ENCODE peak calls at places on chromosome 5, in six cellular contexts. N is mucosa of descending colon; M is PC-3; G is activated CD8-positive, alpha-beta T cell treated with anti-CD3 and anti-CD28 coated beads, Interleukin-2, amount 10 ng/mL, durations not matched to agents 7 days and 5 days; R is heart right ventricle; L is left lung. X is an unnamed sample.

GRCh38 chr5:91070761-91071429 is 312.2 kb downstream of the ARRDC3 start:
- ATAC-seq in R (no peak), N (no peak), G (no peak), L (no peak), M (no peak), X (no peak)

GRCh38 chr5:38445374-38446028 is 110.9 kb downstream of the LIFR start:
- ATAC-seq in N (no peak), R (no peak), G (no peak), L (peak), M (no peak), X (no peak)

GRCh38 chr5:124349931-124350330 is 396.5 kb downstream of the ZNF608 start:
- ATAC-seq in L (no peak), R (no peak), M (no peak), N (no peak), G (no peak), X (no peak)

GRCh38 chr5:150175536-150175935 is 9.0 kb downstream of the CDX1 start:
- ATAC-seq in L (no peak), M (peak), G (no peak), N (peak), R (no peak), X (no peak)

GRCh38 chr5:128765448-128766061 is 199.7 kb upstream of the SLC27A6 start:
- ATAC-seq in G (no peak), M (no peak), N (no peak), L (no peak), R (no peak), X (no peak)

GRCh38 chr5:52469420-52469819 is 318.3 kb upstream of the ITGA1 start:
- ATAC-seq in N (peak), G (no peak), L (peak), M (no peak), R (no peak), X (peak)

GRCh38 chr5:132821791-132822190 is 8.7 kb downstream of the SHROOM1 start:
- ATAC-seq in M (no peak), L (no peak), R (no peak), N (no peak), G (no peak), X (no peak)

GRCh38 chr5:14298126-14298847 is 155.1 kb downstream of the TRIO start:
- ATAC-seq in L (peak), R (peak), M (peak), G (no peak), N (no peak), X (peak)

GRCh38 chr5:136073714-136074113 is 44.9 kb downstream of the TGFBI start:
- ATAC-seq in R (no peak), N (no peak), L (no peak), G (no peak), M (no peak), X (no peak)

GRCh38 chr5:16612007-16612406 is 4.8 kb downstream of the RETREG1 start:
- ATAC-seq in M (no peak), R (no peak), G (no peak), N (no peak), L (no peak), X (no peak)

GRCh38 chr5:153901449-153901848 is 137.3 kb downstream of the FAM114A2 start:
- ATAC-seq in L (no peak), N (no peak), R (no peak), G (no peak), M (no peak), X (no peak)

GRCh38 chr5:56329652-56330051 is 96.5 kb upstream of the ANKRD55 start:
- ATAC-seq in N (no peak), L (no peak), M (no peak), G (no peak), R (no peak), X (peak)

GRCh38 chr5:111929892-111930291 is 172.9 kb upstream of the NREP start:
- ATAC-seq in L (peak), R (peak), G (no peak), N (no peak), M (peak), X (no peak)

GRCh38 chr5:177537389-177538361 is 16.7 kb downstream of the FAM193B start:
- ATAC-seq in M (peak), R (peak), G (no peak), L (peak), N (peak), X (no peak)

GRCh38 chr5:68285075-68285827 is 69.7 kb downstream of the PIK3R1 start:
- ATAC-seq in M (no peak), N (peak), R (no peak), L (peak), G (no peak), X (peak)

GRCh38 chr5:37900692-37901091 is 60.9 kb upstream of the GDNF start:
- ATAC-seq in N (peak), M (peak), G (no peak), R (peak), L (no peak), X (no peak)

GRCh38 chr5:14268738-14269137 is 125.6 kb downstream of the TRIO start:
- ATAC-seq in L (no peak), R (peak), M (no peak), N (no peak), G (no peak), X (no peak)

GRCh38 chr5:31825775-31826068 is 186.8 kb downstream of the PDZD2 start:
- ATAC-seq in M (no peak), G (no peak), R (no peak), L (no peak), N (no peak), X (no peak)

GRCh38 chr5:134543820-134544692 is 18.6 kb downstream of the JADE2 start:
- ATAC-seq in M (no peak), L (no peak), R (peak), N (peak), G (peak), X (peak)

GRCh38 chr5:124263680-124264491 is 482.6 kb downstream of the ZNF608 start:
- ATAC-seq in N (no peak), R (no peak), L (peak), G (no peak), M (peak), X (no peak)

GRCh38 chr5:14193496-14193895 is 50.4 kb downstream of the TRIO start:
- ATAC-seq in M (no peak), L (no peak), G (no peak), R (no peak), N (no peak), X (no peak)

GRCh38 chr5:102283111-102283797 is 12.8 kb downstream of the SLCO4C1 start:
- ATAC-seq in N (no peak), M (no peak), G (no peak), L (no peak), R (no peak), X (no peak)

X was measured in activated T-helper 17 cell treated with anti-CD3 and anti-CD28 coated beads, Interleukin-2, amount 50 U/mL, for 72 hours.